ENCODE peak calls at places on chromosomes 4 and X, in ten cellular contexts. Q is H9; P is CD8-positive, alpha-beta T cell; L is stimulated activated CD4-positive, alpha-beta T cell treated with anti-CD3 and anti-CD28 coated beads, Interleukin-1b, Interleukin-23, amount 100 ng/mL, for 24 hours; M is GM12865; N is progenitor cell of endocrine pancreas; W is EL; D is kidney epithelial cell; H is hepatic stellate cell; R is GF-D8. T is an unnamed sample.

GRCh38 chrX:2677764-2678163 is 13.3 kb upstream of the CD99 start:
- DNase-seq in L (no peak), N (no peak), W (peak), H (peak), Q (peak), P (no peak), R (no peak), M (no peak), D (peak), T (no peak)

GRCh38 chr4:97432551-97432950 is 710.7 kb downstream of the STPG2 start:
- DNase-seq in M (no peak), N (no peak), Q (no peak), R (no peak), D (peak), L (no peak), P (no peak), W (no peak), H (no peak), T (no peak)

GRCh38 chr4:173235050-173235449 is 66.4 kb downstream of the GALNT7 start:
- DNase-seq in Q (no peak), N (no peak), D (no peak), W (no peak), H (no peak), M (no peak), R (no peak), P (no peak), L (no peak), T (no peak)

GRCh38 chr4:86481429-86481828 is 112.7 kb upstream of the PTPN13 start:
- DNase-seq in P (no peak), H (no peak), D (no peak), N (no peak), M (no peak), L (no peak), W (no peak), Q (no peak), R (no peak), T (no peak)

GRCh38 chr4:95181446-95182306 is 367.1 kb downstream of the UNC5C start:
- DNase-seq in D (no peak), M (peak), R (no peak), Q (peak), N (no peak), P (no peak), H (peak), W (no peak), L (peak), T (no peak)

GRCh38 chr4:65510976-65511375 is 159.3 kb downstream of the EPHA5 start:
- DNase-seq in H (no peak), M (no peak), L (no peak), R (no peak), W (peak), N (no peak), P (no peak), Q (no peak), D (peak), T (no peak)

GRCh38 chrX:128807367-128807766 is 715.9 kb downstream of the SMARCA1 start:
- DNase-seq in M (no peak), W (no peak), D (no peak), R (no peak), P (no peak), N (no peak), Q (no peak), H (no peak), L (no peak), T (no peak)

GRCh38 chr4:40555176-40555900 is 74.3 kb downstream of the RBM47 start:
- DNase-seq in H (no peak), L (no peak), P (no peak), D (no peak), N (no peak), R (no peak), Q (no peak), M (no peak), W (no peak), T (no peak)

GRCh38 chrX:15930585-15930984 is 76.0 kb upstream of the AP1S2 start:
- DNase-seq in L (no peak), N (no peak), H (peak), D (peak), P (no peak), R (no peak), M (peak), W (peak), Q (no peak), T (no peak)

GRCh38 chrX:85345523-85345922 is 33.9 kb downstream of the POF1B start:
- DNase-seq in D (no peak), R (no peak), N (no peak), H (no peak), Q (no peak), M (no peak), P (no peak), L (no peak), W (no peak), T (no peak)

GRCh38 chrX:108000751-108001150 is 18.6 kb upstream of the TEX13B start:
- DNase-seq in L (no peak), D (no peak), R (no peak), W (no peak), M (no peak), Q (no peak), H (no peak), P (no peak), N (no peak), T (no peak)

GRCh38 chr4:8615921-8616787 is 23.6 kb downstream of the CPZ start:
- DNase-seq in M (no peak), N (no peak), D (no peak), P (no peak), R (no peak), H (no peak), Q (no peak), L (no peak), W (no peak), T (no peak)

GRCh38 chr4:86834901-86835300 is 14.3 kb downstream of the SLC10A6 start:
- DNase-seq in R (no peak), M (no peak), W (peak), L (no peak), Q (no peak), P (no peak), H (no peak), D (no peak), N (no peak), T (no peak)

GRCh38 chr4:10023050-10023419 is 1.7 kb upstream of the SLC2A9 start:
- DNase-seq in H (no peak), M (no peak), P (no peak), N (no peak), Q (peak), W (no peak), R (no peak), L (no peak), D (no peak), T (no peak)

GRCh38 chr4:41358626-41359025 is 101.9 kb downstream of the UCHL1 start:
- DNase-seq in L (no peak), W (peak), P (no peak), N (no peak), H (no peak), M (no peak), R (no peak), D (no peak), Q (no peak), T (no peak)

GRCh38 chr4:186128842-186129241 is 24.3 kb downstream of the FAM149A start:
- DNase-seq in D (no peak), W (no peak), H (no peak), N (no peak), R (no peak), P (no peak), M (no peak), L (no peak), Q (no peak), T (no peak)

GRCh38 chr4:74583066-74583700 is 138.2 kb downstream of the AREG start:
- DNase-seq in N (no peak), R (no peak), W (peak), H (no peak), P (no peak), M (no peak), D (no peak), L (no peak), Q (no peak), T (no peak)

GRCh38 chr4:170729897-170730296 is 640.1 kb upstream of the AADAT start:
- DNase-seq in W (no peak), H (no peak), L (no peak), R (no peak), N (no peak), P (no peak), M (peak), D (no peak), Q (no peak), T (no peak)

GRCh38 chr4:113445286-113445685 is 316.3 kb downstream of the CAMK2D start:
- DNase-seq in N (no peak), R (no peak), W (peak), D (no peak), Q (no peak), M (no peak), P (no peak), H (no peak), L (no peak), T (no peak)

GRCh38 chrX:154040863-154041262 is 21.2 kb upstream of the IRAK1 start:
- DNase-seq in Q (no peak), R (no peak), L (no peak), D (no peak), W (no peak), N (no peak), M (peak), P (no peak), H (no peak), T (no peak)

GRCh38 chr4:704198-704891 is 1.3 kb upstream of the PCGF3 start:
- DNase-seq in P (no peak), M (no peak), H (no peak), L (no peak), D (no peak), N (no peak), W (no peak), Q (no peak), R (no peak), T (no peak)

GRCh38 chr4:181150173-181150572 is 1093.0 kb upstream of the TENM3 start:
- DNase-seq in H (no peak), Q (no peak), M (no peak), R (no peak), P (no peak), L (no peak), N (no peak), D (peak), W (no peak), T (no peak)

GRCh38 chr4:158018090-158018808 is 154.6 kb downstream of the GASK1B start:
- DNase-seq in R (no peak), N (no peak), Q (no peak), M (no peak), W (no peak), P (no peak), L (no peak), D (no peak), H (no peak), T (no peak)

GRCh38 chr4:176753049-176753448 is 39.7 kb downstream of the VEGFC start:
- DNase-seq in D (no peak), R (no peak), Q (no peak), M (no peak), W (peak), L (no peak), P (no peak), N (no peak), H (peak), T (no peak)

GRCh38 chrX:111483140-111483539 is 28.3 kb upstream of the SERTM2 start:
- DNase-seq in D (peak), Q (no peak), W (no peak), P (no peak), M (no peak), R (no peak), N (no peak), L (no peak), H (no peak), T (no peak)

GRCh38 chr4:128825226-128825625 is 15.7 kb downstream of the JADE1 start:
- DNase-seq in Q (no peak), M (no peak), W (peak), L (no peak), D (no peak), N (no peak), P (no peak), R (no peak), H (no peak), T (no peak)

GRCh38 chrX:154305481-154306205 is 10.0 kb downstream of the TKTL1 start:
- DNase-seq in Q (no peak), H (no peak), W (no peak), N (no peak), D (no peak), P (no peak), M (no peak), R (no peak), L (no peak), T (no peak)

GRCh38 chr4:168900080-168900479 is 110.0 kb downstream of the CBR4 start:
- DNase-seq in R (no peak), L (no peak), H (no peak), W (no peak), M (no peak), N (no peak), P (no peak), D (no peak), Q (no peak), T (no peak)